ENCODE peak calls at places on chromosomes 6 and 20, in ten cellular contexts. E, V, Z, S, T, X, R, C, N and P are unnamed samples.

GRCh38 chr20:58497076-58497665 is 18.0 kb downstream of the APCDD1L start:
- DNase-seq in E (no peak), V (no peak), Z (no peak), S (no peak), T (no peak), X (no peak), R (no peak), C (peak), N (no peak), P (no peak)

GRCh38 chr20:47336013-47336754 is 20.3 kb downstream of the ZMYND8 start:
- DNase-seq in E (no peak), V (no peak), Z (no peak), S (no peak), T (peak), X (peak), R (peak), C (no peak), N (no peak), P (no peak)

GRCh38 chr20:14219801-14220461 is 117.5 kb downstream of the FLRT3 start:
- DNase-seq in E (no peak), V (no peak), Z (peak), S (no peak), T (no peak), X (no peak), R (no peak), C (no peak), N (peak), P (no peak)

GRCh38 chr20:47479506-47479905 is 22.2 kb upstream of the NCOA3 start:
- DNase-seq in E (no peak), V (no peak), Z (no peak), S (no peak), T (peak), X (no peak), R (no peak), C (no peak), N (no peak), P (no peak)

GRCh38 chr6:109178921-109179320 is 83.6 kb downstream of the CEP57L1 start:
- DNase-seq in E (no peak), V (no peak), Z (no peak), S (no peak), T (no peak), X (no peak), R (no peak), C (no peak), N (no peak), P (no peak)

GRCh38 chr6:6960571-6961251 is 147.1 kb upstream of the RREB1 start:
- DNase-seq in E (no peak), V (no peak), Z (no peak), S (no peak), T (no peak), X (no peak), R (no peak), C (no peak), N (no peak), P (no peak)

GRCh38 chr6:121520337-121521163 is 85.1 kb downstream of the GJA1 start:
- DNase-seq in E (no peak), V (no peak), Z (peak), S (no peak), T (peak), X (peak), R (no peak), C (no peak), N (no peak), P (no peak)

GRCh38 chr20:40251284-40251932 is 437.6 kb downstream of the MAFB start:
- DNase-seq in E (no peak), V (no peak), Z (peak), S (no peak), T (peak), X (no peak), R (peak), C (no peak), N (peak), P (no peak)

GRCh38 chr20:44637490-44638372 is 13.8 kb downstream of the ADA start:
- DNase-seq in E (no peak), V (no peak), Z (no peak), S (no peak), T (peak), X (no peak), R (no peak), C (no peak), N (no peak), P (no peak)

GRCh38 chr6:112881027-112881426 is 533.9 kb downstream of the RFPL4B start:
- DNase-seq in E (no peak), V (no peak), Z (no peak), S (no peak), T (peak), X (peak), R (no peak), C (no peak), N (no peak), P (no peak)

GRCh38 chr20:36866681-36867485 is 9.1 kb upstream of the TLDC2 start:
- DNase-seq in E (no peak), V (no peak), Z (no peak), S (no peak), T (peak), X (peak), R (no peak), C (no peak), N (no peak), P (no peak)

GRCh38 chr20:38104283-38104682 is 60.8 kb downstream of the TGM2 start:
- DNase-seq in E (no peak), V (no peak), Z (no peak), S (no peak), T (no peak), X (no peak), R (no peak), C (no peak), N (no peak), P (no peak)

GRCh38 chr6:42702200-42702599 is 20.2 kb downstream of the PRPH2 start:
- DNase-seq in E (no peak), V (no peak), Z (no peak), S (no peak), T (peak), X (peak), R (peak), C (no peak), N (peak), P (no peak)

GRCh38 chr20:32231847-32232246 is 24.2 kb downstream of the POFUT1 start:
- DNase-seq in E (no peak), V (no peak), Z (no peak), S (no peak), T (peak), X (no peak), R (no peak), C (no peak), N (no peak), P (no peak)

GRCh38 chr6:106511274-106512047 is 117.8 kb downstream of the RTN4IP1 start:
- DNase-seq in E (peak), V (no peak), Z (no peak), S (no peak), T (peak), X (peak), R (no peak), C (peak), N (peak), P (no peak)

GRCh38 chr6:34178361-34179105 is 32.6 kb upstream of the GRM4 start:
- DNase-seq in E (no peak), V (no peak), Z (no peak), S (no peak), T (no peak), X (no peak), R (no peak), C (no peak), N (no peak), P (no peak)

GRCh38 chr6:149332602-149333311 is 15.2 kb downstream of the TAB2 start:
- DNase-seq in E (no peak), V (no peak), Z (no peak), S (no peak), T (no peak), X (no peak), R (no peak), C (no peak), N (no peak), P (no peak)

GRCh38 chr20:14820771-14821170 is 483.4 kb upstream of the FLRT3 start:
- DNase-seq in E (no peak), V (no peak), Z (no peak), S (no peak), T (no peak), X (no peak), R (no peak), C (no peak), N (no peak), P (no peak)

GRCh38 chr20:20373046-20373706 is 5.3 kb downstream of the INSM1 start:
- DNase-seq in E (no peak), V (no peak), Z (no peak), S (no peak), T (peak), X (peak), R (peak), C (no peak), N (no peak), P (no peak)

GRCh38 chr6:17816921-17817611 is 110.3 kb upstream of the NUP153 start:
- DNase-seq in E (no peak), V (no peak), Z (peak), S (no peak), T (peak), X (peak), R (no peak), C (no peak), N (no peak), P (no peak)

GRCh38 chr6:28953039-28953872 is 29.5 kb upstream of the TRIM27 start:
- DNase-seq in E (no peak), V (no peak), Z (peak), S (peak), T (peak), X (peak), R (no peak), C (peak), N (peak), P (no peak)

GRCh38 chr6:159044899-159045727 is at the start of gene TAGAP:
- DNase-seq in E (peak), V (peak), Z (no peak), S (no peak), T (no peak), X (no peak), R (no peak), C (no peak), N (no peak), P (peak)

GRCh38 chr20:31968299-31969126 is 562 bp downstream of the XKR7 start:
- DNase-seq in E (peak), V (no peak), Z (peak), S (peak), T (peak), X (peak), R (no peak), C (peak), N (peak), P (peak)

DNA sequence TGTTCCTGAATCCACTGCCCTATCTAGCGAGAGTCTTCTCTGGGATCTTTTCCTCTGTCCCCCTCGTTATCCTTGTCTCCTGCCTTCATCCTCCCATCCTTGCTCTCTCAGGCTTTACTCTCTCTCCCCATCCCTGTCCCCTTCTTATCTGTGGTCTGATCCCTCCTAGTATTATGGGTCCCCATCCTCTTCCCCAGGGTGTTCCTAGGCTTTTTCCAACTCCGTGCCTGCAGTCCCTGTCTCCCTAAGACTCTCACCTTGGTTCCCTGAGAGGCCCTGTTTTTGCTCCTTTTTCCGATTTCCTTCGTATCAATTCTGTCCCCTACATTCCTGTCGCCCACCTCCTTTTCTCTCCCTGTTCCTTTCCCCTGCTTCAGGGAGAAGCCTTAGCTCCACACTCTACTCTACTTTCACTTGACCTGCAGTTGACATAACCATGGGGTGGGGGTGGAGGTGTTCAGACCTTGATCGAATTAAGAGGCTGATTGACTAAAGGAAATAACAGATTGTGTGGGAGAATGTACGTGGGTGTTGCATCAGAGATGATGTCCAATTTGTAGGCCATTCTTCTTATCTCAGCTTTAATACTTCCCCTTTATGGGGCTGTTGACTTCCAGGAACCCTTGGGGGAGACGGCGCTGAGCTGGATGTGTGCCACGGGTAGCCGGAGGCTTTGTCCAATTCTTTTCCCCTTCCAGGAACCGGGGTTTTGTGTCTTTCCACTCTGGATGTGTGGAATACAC is 905 bp downstream of the PPARD start:
- DNase-seq in E (no peak), V (no peak), Z (no peak), S (no peak), T (peak), X (no peak), R (no peak), C (no peak), N (no peak), P (peak)
- TF ChIP-seq CTCF in E (no peak), V (no peak), Z (no peak), S (no peak), T (no peak), X (no peak), R (no peak), C (no peak), N (no peak), P (no peak)

GRCh38 chr6:43943099-43943766 is 173.2 kb downstream of the VEGFA start:
- DNase-seq in E (no peak), V (no peak), Z (no peak), S (no peak), T (no peak), X (no peak), R (no peak), C (peak), N (no peak), P (peak)
- TF ChIP-seq CTCF in E (no peak), V (no peak), Z (no peak), S (no peak), T (no peak), X (no peak), R (no peak), C (no peak), N (no peak), P (no peak)

DNA sequence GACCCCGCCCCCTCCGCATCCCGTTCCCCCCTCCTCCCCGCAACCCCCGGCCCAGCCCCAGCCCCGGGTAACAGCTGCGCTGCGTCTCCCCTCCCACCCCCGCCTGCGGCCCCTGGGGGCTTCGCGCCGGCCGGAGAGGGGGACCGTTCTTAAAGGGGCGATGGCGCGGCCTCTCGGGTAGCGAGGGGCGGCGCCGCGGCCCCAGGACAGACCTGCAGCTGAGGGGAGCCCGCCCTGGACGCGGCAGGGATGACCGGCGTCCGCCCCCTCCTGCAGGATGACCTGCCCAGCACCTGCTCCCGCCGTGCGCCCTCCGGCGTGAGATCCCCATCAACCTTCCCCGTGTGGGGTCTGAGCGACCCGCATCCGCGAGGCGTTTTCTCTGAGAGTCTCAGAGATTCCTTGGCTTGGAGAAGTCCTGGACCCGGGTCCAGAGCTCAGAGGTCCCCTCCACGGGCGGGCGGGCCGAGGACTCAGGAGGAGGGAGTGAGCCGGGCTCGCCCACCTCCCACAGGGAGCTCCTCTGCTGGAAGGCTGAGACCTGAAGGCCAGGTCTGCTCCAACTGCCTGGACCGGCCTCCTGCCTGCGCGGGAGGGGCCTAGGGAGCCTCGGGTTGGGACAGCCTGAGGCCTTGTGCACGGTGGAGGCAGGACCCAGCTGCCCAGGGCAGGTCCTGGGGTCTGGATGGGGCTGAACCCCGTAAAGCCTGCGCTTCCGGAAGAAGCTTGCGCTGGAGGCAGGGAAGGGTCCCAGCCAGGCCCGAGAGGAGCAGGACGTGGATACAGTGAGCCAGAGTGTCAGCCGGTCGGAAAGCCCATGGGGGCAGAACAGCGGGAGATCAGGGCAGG is 497 bp upstream of the NKAIN4 start:
- DNase-seq in E (no peak), V (no peak), Z (no peak), S (peak), T (no peak), X (no peak), R (no peak), C (no peak), N (no peak), P (no peak)
- TF ChIP-seq CTCF in E (no peak), V (no peak), Z (no peak), S (no peak), T (no peak), X (no peak), R (no peak), C (no peak), N (no peak), P (no peak)

GRCh38 chr6:46490425-46491200 is 636 bp downstream of the RCAN2 start:
- DNase-seq in E (peak), V (no peak), Z (no peak), S (peak), T (peak), X (no peak), R (no peak), C (peak), N (no peak), P (no peak)
- TF ChIP-seq CTCF in E (no peak), V (no peak), Z (no peak), S (peak), T (no peak), X (peak), R (peak), C (peak), N (no peak), P (no peak)

GRCh38 chr6:157688960-157689599 is 134.0 kb upstream of the SNX9 start:
- DNase-seq in E (no peak), V (no peak), Z (peak), S (no peak), T (peak), X (no peak), R (no peak), C (no peak), N (no peak), P (no peak)
- TF ChIP-seq CTCF in E (no peak), V (no peak), Z (no peak), S (no peak), T (no peak), X (peak), R (no peak), C (no peak), N (no peak), P (no peak)

DNA sequence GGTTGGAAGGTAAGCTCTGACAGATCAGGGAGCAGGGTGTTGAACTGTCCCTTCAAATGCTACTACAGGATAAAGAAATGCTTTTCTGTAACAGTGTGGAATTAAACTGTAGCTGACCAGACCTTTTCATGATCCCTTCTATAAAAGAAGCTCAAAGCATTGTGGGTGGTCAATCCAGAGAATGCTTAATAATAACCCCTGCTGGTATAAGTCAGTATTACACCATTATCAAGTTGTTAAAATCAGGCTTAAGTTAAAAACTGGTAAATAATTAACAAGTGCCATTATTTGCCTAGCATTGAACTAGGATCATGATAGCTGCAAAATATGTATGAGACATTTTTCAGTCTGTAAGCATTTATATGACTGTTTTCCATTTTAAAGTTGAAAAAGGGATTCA is 468.9 kb downstream of the PKHD1 start:
- DNase-seq in E (no peak), V (no peak), Z (no peak), S (no peak), T (no peak), X (no peak), R (no peak), C (no peak), N (no peak), P (no peak)
- TF ChIP-seq CTCF in E (peak), V (no peak), Z (no peak), S (peak), T (peak), X (peak), R (no peak), C (peak), N (peak), P (peak)

DNA sequence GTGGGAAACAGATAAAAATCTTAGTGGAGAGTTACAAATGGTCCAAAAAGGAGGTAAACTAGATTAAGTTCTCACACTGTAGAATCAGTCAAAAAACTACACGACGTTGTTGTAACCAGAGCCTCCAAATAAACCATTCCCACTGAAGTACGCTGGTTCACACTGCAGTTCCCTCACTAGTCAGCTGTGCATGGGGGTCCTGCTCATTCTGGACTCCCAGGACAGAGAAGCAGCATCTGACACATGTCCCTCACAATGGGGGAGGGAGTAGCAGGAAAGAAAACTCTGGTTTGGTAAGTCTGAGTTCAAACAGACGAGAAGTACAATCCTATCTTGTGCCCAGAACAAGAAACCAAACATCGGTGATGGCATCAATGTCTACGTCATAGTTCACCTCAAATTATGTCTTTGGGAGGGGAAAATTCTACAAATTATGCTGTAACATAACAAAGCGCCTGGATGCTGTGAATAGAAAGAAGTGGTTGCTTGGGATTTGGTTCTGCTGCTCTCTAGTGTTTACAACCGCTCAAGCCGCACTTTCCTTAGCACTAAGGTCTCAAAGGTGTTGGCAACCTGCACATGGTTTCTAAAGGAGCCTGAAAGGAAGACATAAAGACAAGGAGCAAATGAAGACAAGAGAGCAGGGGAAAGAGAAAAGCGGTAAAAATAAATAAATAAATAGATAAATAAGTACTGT is 208.0 kb downstream of the GMDS start:
- DNase-seq in E (no peak), V (no peak), Z (no peak), S (no peak), T (peak), X (peak), R (no peak), C (no peak), N (no peak), P (no peak)
- TF ChIP-seq CTCF in E (no peak), V (no peak), Z (no peak), S (peak), T (no peak), X (peak), R (no peak), C (no peak), N (no peak), P (no peak)

GRCh38 chr6:10314163-10314955 is 100.5 kb downstream of the TFAP2A start:
- DNase-seq in E (no peak), V (no peak), Z (no peak), S (no peak), T (no peak), X (no peak), R (no peak), C (no peak), N (no peak), P (no peak)

GRCh38 chr6:10315034-10315433 is 99.8 kb downstream of the TFAP2A start:
- DNase-seq in E (no peak), V (no peak), Z (no peak), S (peak), T (no peak), X (no peak), R (no peak), C (no peak), N (no peak), P (no peak)

GRCh38 chr6:10316327-10316726 is 98.5 kb downstream of the TFAP2A start:
- DNase-seq in E (no peak), V (no peak), Z (no peak), S (peak), T (peak), X (peak), R (peak), C (peak), N (peak), P (no peak)

GRCh38 chr6:10313799-10314162 is 101.1 kb downstream of the TFAP2A start:
- DNase-seq in E (no peak), V (no peak), Z (no peak), S (no peak), T (no peak), X (no peak), R (no peak), C (no peak), N (no peak), P (no peak)

GRCh38 chr6:10315631-10316145 is 99.2 kb downstream of the TFAP2A start:
- DNase-seq in E (no peak), V (no peak), Z (no peak), S (peak), T (no peak), X (peak), R (no peak), C (no peak), N (no peak), P (no peak)
- TF ChIP-seq CTCF in E (no peak), V (no peak), Z (no peak), S (no peak), T (no peak), X (peak), R (no peak), C (no peak), N (no peak), P (no peak)